ENCODE peak calls at places on chromosomes 13 and 19, in six cellular contexts. D is EL; M is activated B cell treated with CpG ODN at 0.5 μM for 24 hours; X is LNCaP clone FGC; F is stimulated activated CD4-positive, alpha-beta T cell treated with anti-CD3 and anti-CD28 coated beads, Interleukin-4, amount 100 ng/mL, for 48 hours; W is mesendoderm. H is an unnamed sample.

GRCh38 chr19:30448386-30449130 is 76.4 kb downstream of the ZNF536 start:
- DNase-seq in W (no peak), D (no peak), M (no peak), X (no peak), F (no peak), H (no peak)

GRCh38 chr19:610801-611505 is 21.3 kb downstream of the HCN2 start:
- DNase-seq in M (no peak), W (no peak), D (peak; percentile 90), F (peak; percentile 50), X (no peak), H (peak; percentile 21)

GRCh38 chr13:107289540-107289939 is 721.6 kb upstream of the ARGLU1 start:
- DNase-seq in M (no peak), W (no peak), X (no peak), D (no peak), F (no peak), H (no peak)

GRCh38 chr19:46601318-46602224 is at the start of gene CALM3:
- DNase-seq in W (no peak), X (no peak), F (no peak), M (no peak), D (no peak), H (no peak)

GRCh38 chr13:46295531-46296464 is 84.1 kb downstream of the LRRC63 start:
- DNase-seq in M (no peak), W (no peak), D (peak; percentile 90), X (no peak), F (peak; percentile 26), H (no peak)

GRCh38 chr19:46944918-46945628 is 74.6 kb upstream of the NPAS1 start:
- DNase-seq in F (no peak), D (peak; percentile 47), X (no peak), M (no peak), W (peak; percentile 65), H (no peak)

GRCh38 chr19:3412066-3412465 is 45.7 kb downstream of the NFIC start:
- DNase-seq in F (no peak), M (no peak), X (no peak), W (no peak), D (no peak), H (no peak)

GRCh38 chr19:55212447-55212846 is 3.1 kb upstream of the PTPRH start:
- DNase-seq in M (no peak), D (no peak), W (peak; percentile 19), F (peak; percentile 36), X (no peak), H (peak; percentile 10)

GRCh38 chr13:42610623-42611022 is 36.7 kb downstream of the TNFSF11 start:
- DNase-seq in W (no peak), M (no peak), F (no peak), X (no peak), D (no peak), H (no peak)

GRCh38 chr19:39676004-39676403 is 20.3 kb downstream of the LGALS16 start:
- DNase-seq in W (no peak), D (no peak), M (no peak), F (no peak), X (no peak), H (no peak)

GRCh38 chr13:99040536-99041141 is 62.8 kb upstream of the DOCK9 start:
- DNase-seq in W (no peak), F (no peak), X (no peak), D (no peak), M (no peak), H (no peak)

GRCh38 chr13:98060282-98060681 is 82.6 kb upstream of the FARP1 start:
- DNase-seq in M (no peak), F (no peak), W (no peak), X (no peak), D (no peak), H (no peak)

GRCh38 chr19:42185281-42185680 is 32.2 kb downstream of the DEDD2 start:
- DNase-seq in M (no peak), D (peak; percentile 42), X (no peak), W (no peak), F (no peak), H (no peak)